ENCODE peak calls at places on chromosome 22, in five cellular contexts. J is stomach, H is Karpas-422, X is heart right ventricle, N is fibroblast of lung. O is an unnamed sample.

GRCh38 chr22:37304595-37305343 is 22.5 kb downstream of the CYTH4 start:
- DNase-seq in J (no peak), H (no peak), X (no peak), N (peak), O (peak)

GRCh38 chr22:24051568-24051967 is 40.5 kb downstream of the CABIN1 start:
- DNase-seq in J (no peak), H (no peak), X (no peak), N (no peak), O (no peak)

GRCh38 chr22:37843746-37844089 is 416 bp downstream of the ANKRD54 start:
- DNase-seq in J (no peak), H (peak), X (peak), N (peak), O (no peak)

GRCh38 chr22:36384766-36385400 is 2.9 kb downstream of the MYH9 start:
- DNase-seq in J (no peak), H (peak), X (no peak), N (peak), O (no peak)

GRCh38 chr22:36590441-36591056 is 61.6 kb upstream of the EIF3D start:
- DNase-seq in J (no peak), H (no peak), X (no peak), N (no peak), O (no peak)

GRCh38 chr22:33640900-33641299 is 279.4 kb downstream of the LARGE1 start:
- DNase-seq in J (no peak), H (no peak), X (no peak), N (no peak), O (no peak)

GRCh38 chr22:35987994-35988393 is 40.6 kb downstream of the RBFOX2 start:
- DNase-seq in J (no peak), H (no peak), X (no peak), N (no peak), O (no peak)

GRCh38 chr22:39174498-39175120 is 22.1 kb upstream of the CBX7 start:
- DNase-seq in J (peak), H (no peak), X (peak), N (peak), O (peak)

GRCh38 chr22:20646906-20647305 is 127.0 kb upstream of the SERPIND1 start:
- DNase-seq in J (no peak), H (no peak), X (no peak), N (no peak), O (no peak)

GRCh38 chr22:44667829-44668189 is 34.2 kb upstream of the PRR5 start:
- DNase-seq in J (no peak), H (no peak), X (no peak), N (no peak), O (no peak)

GRCh38 chr22:24474221-24474620 is 20.9 kb upstream of the UPB1 start:
- DNase-seq in J (no peak), H (no peak), X (no peak), N (peak), O (no peak)

GRCh38 chr22:45023431-45023830 is 13.6 kb upstream of the PHF21B start:
- DNase-seq in J (no peak), H (no peak), X (no peak), N (no peak), O (no peak)

GRCh38 chr22:24208012-24208749 is 26.9 kb downstream of the SUSD2 start:
- DNase-seq in J (peak), H (no peak), X (peak), N (peak), O (no peak)

GRCh38 chr22:46393791-46394333 is 58.3 kb downstream of the TRMU start:
- DNase-seq in J (no peak), H (no peak), X (no peak), N (no peak), O (no peak)

GRCh38 chr22:24489011-24489410 is 6.1 kb upstream of the UPB1 start:
- DNase-seq in J (no peak), H (no peak), X (no peak), N (no peak), O (no peak)

GRCh38 chr22:41177040-41177625 is 28.0 kb upstream of the L3MBTL2 start:
- DNase-seq in J (no peak), H (no peak), X (no peak), N (no peak), O (no peak)

GRCh38 chr22:24772493-24773220 is 1.9 kb downstream of the PIWIL3 start:
- DNase-seq in J (no peak), H (no peak), X (no peak), N (peak), O (peak)

GRCh38 chr22:20567371-20567847 is 60.0 kb downstream of the MED15 start:
- DNase-seq in J (no peak), H (no peak), X (no peak), N (no peak), O (no peak)

GRCh38 chr22:37138879-37139561 is 10.7 kb downstream of the IL2RB start:
- DNase-seq in J (no peak), H (no peak), X (no peak), N (no peak), O (no peak)

GRCh38 chr22:39254789-39255298 is 10.1 kb upstream of the PDGFB start:
- DNase-seq in J (no peak), H (no peak), X (peak), N (no peak), O (no peak)

GRCh38 chr22:17570851-17571631 is 7.7 kb downstream of the SLC25A18 start:
- DNase-seq in J (peak), H (no peak), X (peak), N (peak), O (no peak)

GRCh38 chr22:20615021-20615420 is 107.6 kb downstream of the MED15 start:
- DNase-seq in J (no peak), H (no peak), X (no peak), N (no peak), O (no peak)

GRCh38 chr22:38110863-38111852 is 674 bp upstream of the BAIAP2L2 start:
- DNase-seq in J (peak), H (no peak), X (no peak), N (no peak), O (no peak)

GRCh38 chr22:19420321-19420720 is 11.2 kb downstream of the HIRA start:
- DNase-seq in J (no peak), H (no peak), X (no peak), N (no peak), O (no peak)

GRCh38 chr22:19423906-19424500 is 7.5 kb downstream of the HIRA start:
- DNase-seq in J (no peak), H (no peak), X (no peak), N (no peak), O (no peak)

GRCh38 chr22:19419086-19419463 is 12.5 kb downstream of the HIRA start:
- DNase-seq in J (no peak), H (peak), X (no peak), N (no peak), O (no peak)

GRCh38 chr22:19422440-19423301 is 8.9 kb downstream of the HIRA start:
- DNase-seq in J (no peak), H (no peak), X (no peak), N (no peak), O (no peak)

DNA sequence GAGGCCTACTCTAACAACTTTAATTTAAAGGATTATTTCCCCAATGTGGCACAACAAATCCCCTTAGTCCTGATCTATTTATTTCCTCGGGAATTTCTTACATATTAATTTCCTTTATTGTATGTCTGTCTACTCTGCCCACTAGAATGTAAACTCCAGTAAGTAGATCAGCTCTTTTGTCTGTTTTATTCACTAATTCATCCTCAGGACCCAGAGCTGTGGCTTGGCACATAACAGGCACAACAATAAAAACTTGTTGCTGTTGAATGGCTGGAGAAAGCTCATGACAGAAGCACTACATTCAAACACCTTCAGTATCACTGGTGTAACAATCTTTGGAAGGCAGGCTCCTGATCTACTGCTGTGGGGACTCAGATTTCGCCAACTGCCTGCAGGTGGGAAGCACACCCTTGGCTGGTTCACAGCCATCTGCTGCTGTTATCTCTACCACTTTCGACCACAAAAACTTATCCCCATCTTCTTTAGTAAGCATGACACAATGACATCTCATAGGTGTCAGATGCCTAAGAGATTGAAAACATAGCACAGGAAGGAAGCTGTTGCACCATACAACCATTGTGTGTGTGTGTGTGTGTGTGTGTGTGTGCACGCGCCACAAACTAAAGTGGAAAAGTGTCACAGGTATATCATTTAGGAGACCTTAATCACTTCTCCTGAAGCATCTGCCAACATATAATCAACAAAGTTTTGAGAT is 11.9 kb downstream of the HIRA start:
- DNase-seq in J (no peak), H (no peak), X (no peak), N (no peak), O (no peak)
- H3K4me3 ChIP-seq in J (no peak), H (no peak), X (no peak), N (no peak), O (no peak)

GRCh38 chr22:27460596-27461347 is 340.8 kb downstream of the MN1 start:
- DNase-seq in J (no peak), H (no peak), X (no peak), N (peak), O (no peak)
- H3K4me3 ChIP-seq in J (no peak), H (no peak), X (no peak), N (no peak), O (no peak)

GRCh38 chr22:22915670-22916035 is 28.0 kb downstream of the IGLL5 start:
- DNase-seq in J (no peak), H (no peak), X (no peak), N (no peak), O (no peak)
- H3K4me3 ChIP-seq in J (no peak), H (no peak), X (no peak), N (no peak), O (no peak)

DNA sequence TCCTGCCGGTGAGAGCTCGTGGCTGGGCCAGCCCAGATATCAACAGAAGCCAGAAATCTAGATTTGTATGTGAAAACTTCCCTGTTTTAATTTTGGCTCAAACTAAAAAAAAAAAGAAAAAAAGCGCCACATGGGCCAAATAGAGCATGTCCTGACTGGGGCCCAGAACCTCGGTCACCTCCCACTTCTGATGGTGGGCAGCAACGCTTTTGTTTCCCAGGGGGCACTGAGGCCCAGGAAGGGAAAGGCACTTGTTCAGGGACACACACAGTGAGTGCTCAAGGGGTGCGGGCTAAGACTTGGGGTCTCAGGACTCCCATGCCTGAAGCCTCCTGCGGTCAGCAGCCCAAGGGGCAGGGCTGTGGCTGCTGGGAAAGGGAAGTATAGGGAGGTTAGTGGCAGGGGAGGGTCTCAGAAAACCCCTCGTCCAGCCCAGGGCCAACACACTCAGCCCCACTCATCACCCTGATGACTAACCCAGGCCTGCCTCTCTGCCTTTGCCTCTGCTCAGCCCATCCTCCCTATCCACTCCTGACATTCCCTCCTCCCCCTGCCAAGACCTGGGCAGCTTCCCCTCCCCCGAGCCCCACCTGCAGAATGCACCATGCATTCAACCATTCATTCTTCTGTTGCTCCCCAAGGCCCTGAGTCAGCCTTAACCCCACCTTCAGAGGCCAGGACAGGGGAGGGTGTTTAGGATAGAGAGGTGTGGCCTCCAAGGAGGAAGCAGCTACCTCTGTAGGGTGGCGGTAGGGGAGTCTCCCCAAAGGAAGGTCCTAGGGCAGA is 30.0 kb upstream of the TCF20 start:
- DNase-seq in J (peak), H (peak), X (no peak), N (no peak), O (no peak)
- H3K4me3 ChIP-seq in J (no peak), H (peak), X (peak), N (no peak), O (no peak)

GRCh38 chr22:49157529-49158339 is 669.9 kb downstream of the BRD1 start:
- DNase-seq in J (no peak), H (no peak), X (no peak), N (no peak), O (no peak)
- H3K4me3 ChIP-seq in J (no peak), H (no peak), X (no peak), N (no peak), O (no peak)

GRCh38 chr22:31867386-31868153 is 76.8 kb upstream of the YWHAH start:
- DNase-seq in J (no peak), H (no peak), X (no peak), N (no peak), O (no peak)
- H3K4me3 ChIP-seq in J (no peak), H (no peak), X (no peak), N (no peak), O (no peak)